ENCODE peak calls at places on chromosome 4, in six cellular contexts. K is endothelial cell of umbilical vein, W is K562, X is NB4, D is HepG2, T is GM12878. J is an unnamed sample.

GRCh38 chr4:162011039-162011438 is 152.8 kb downstream of the FSTL5 start:
- DNase-seq in K (no peak), X (no peak), D (no peak), W (no peak), T (no peak), J (no peak)

GRCh38 chr4:38855466-38855865 is 1.2 kb downstream of the TLR6 start:
- DNase-seq in T (no peak), D (no peak), W (no peak), X (peak), K (no peak), J (no peak)

GRCh38 chr4:76301068-76301774 is 5.3 kb upstream of the STBD1 start:
- DNase-seq in T (peak), W (peak), K (no peak), D (peak), X (peak), J (peak)

GRCh38 chr4:7394681-7395451 is 39.9 kb downstream of the PSAPL1 start:
- DNase-seq in D (no peak), W (no peak), X (no peak), T (no peak), K (no peak), J (no peak)

GRCh38 chr4:90951037-90951436 is 823.8 kb downstream of the CCSER1 start:
- DNase-seq in X (no peak), W (no peak), K (peak), T (no peak), D (peak), J (peak)

GRCh38 chr4:56226579-56226978 is 160.7 kb downstream of the AASDH start:
- DNase-seq in D (no peak), X (no peak), K (no peak), T (no peak), W (no peak), J (no peak)

GRCh38 chr4:38177035-38177791 is 217.0 kb downstream of the PTTG2 start:
- DNase-seq in X (peak), W (no peak), D (no peak), T (no peak), K (peak), J (no peak)

GRCh38 chr4:151862766-151863165 is 102.0 kb upstream of the GATB start:
- DNase-seq in W (no peak), X (no peak), K (no peak), T (no peak), D (no peak), J (no peak)

GRCh38 chr4:102326951-102327350 is 18.3 kb downstream of the SLC39A8 start:
- DNase-seq in W (no peak), T (no peak), X (no peak), K (no peak), D (no peak), J (no peak)

GRCh38 chr4:30717208-30718020 is 2.8 kb upstream of the PCDH7 start:
- DNase-seq in W (no peak), T (no peak), X (peak), D (no peak), K (peak), J (peak)

GRCh38 chr4:40202474-40202873 is 5.6 kb downstream of the RHOH start:
- DNase-seq in X (no peak), D (no peak), T (no peak), W (no peak), K (no peak), J (no peak)

GRCh38 chr4:6549445-6549844 is 25.5 kb upstream of the MAN2B2 start:
- DNase-seq in W (no peak), T (no peak), X (no peak), K (no peak), D (no peak), J (no peak)

GRCh38 chr4:15385928-15386327 is 41.9 kb upstream of the C1QTNF7 start:
- DNase-seq in K (no peak), W (no peak), X (no peak), D (no peak), T (no peak), J (no peak)

GRCh38 chr4:1795304-1796195 is 2.5 kb downstream of the FGFR3 start:
- DNase-seq in X (peak), T (no peak), D (peak), K (no peak), W (peak), J (no peak)

GRCh38 chr4:107896651-107897050 is 34.7 kb upstream of the CYP2U1 start:
- DNase-seq in T (no peak), W (no peak), K (no peak), X (no peak), D (no peak), J (no peak)

GRCh38 chr4:145840162-145840768 is 98.4 kb downstream of the ZNF827 start:
- DNase-seq in K (peak), D (peak), T (peak), W (peak), X (peak), J (peak)

GRCh38 chr4:6316461-6317003 is 46.9 kb downstream of the WFS1 start:
- DNase-seq in T (no peak), X (no peak), K (peak), W (no peak), D (no peak), J (no peak)

GRCh38 chr4:24843121-24843520 is 47.7 kb downstream of the SOD3 start:
- DNase-seq in W (no peak), X (no peak), K (peak), D (peak), T (no peak), J (no peak)

GRCh38 chr4:155659168-155659567 is 7.5 kb upstream of the GUCY1A1 start:
- DNase-seq in K (no peak), W (no peak), D (no peak), T (no peak), X (no peak), J (no peak)

GRCh38 chr4:156685308-156685707 is 286.3 kb downstream of the PDGFC start:
- DNase-seq in T (no peak), D (no peak), X (no peak), K (no peak), W (no peak), J (no peak)

GRCh38 chr4:10278071-10278470 is 161.5 kb upstream of the WDR1 start:
- DNase-seq in D (no peak), T (no peak), W (no peak), X (no peak), K (no peak), J (no peak)

GRCh38 chr4:174316546-174316945 is 32.8 kb downstream of the CEP44 start:
- DNase-seq in K (no peak), T (no peak), X (no peak), D (no peak), W (no peak), J (no peak)

GRCh38 chr4:124429746-124430250 is 282.7 kb downstream of the ANKRD50 start:
- DNase-seq in T (no peak), W (no peak), D (no peak), X (no peak), K (peak), J (no peak)

GRCh38 chr4:124433500-124433899 is 279.0 kb downstream of the ANKRD50 start:
- DNase-seq in T (no peak), W (no peak), K (peak), D (no peak), X (no peak), J (no peak)

GRCh38 chr4:124433044-124433443 is 279.5 kb downstream of the ANKRD50 start:
- DNase-seq in X (no peak), W (no peak), T (no peak), D (no peak), K (no peak), J (no peak)

GRCh38 chr4:124431663-124432192 is 280.8 kb downstream of the ANKRD50 start:
- DNase-seq in T (no peak), X (no peak), K (peak), D (no peak), W (no peak), J (no peak)

GRCh38 chr4:124432500-124432899 is 280.0 kb downstream of the ANKRD50 start:
- DNase-seq in X (no peak), T (no peak), K (peak), W (no peak), D (no peak), J (peak)
- TF ChIP-seq MAX in X (no peak), T (no peak), K (no peak), W (no peak), D (no peak), J (no peak)

DNA sequence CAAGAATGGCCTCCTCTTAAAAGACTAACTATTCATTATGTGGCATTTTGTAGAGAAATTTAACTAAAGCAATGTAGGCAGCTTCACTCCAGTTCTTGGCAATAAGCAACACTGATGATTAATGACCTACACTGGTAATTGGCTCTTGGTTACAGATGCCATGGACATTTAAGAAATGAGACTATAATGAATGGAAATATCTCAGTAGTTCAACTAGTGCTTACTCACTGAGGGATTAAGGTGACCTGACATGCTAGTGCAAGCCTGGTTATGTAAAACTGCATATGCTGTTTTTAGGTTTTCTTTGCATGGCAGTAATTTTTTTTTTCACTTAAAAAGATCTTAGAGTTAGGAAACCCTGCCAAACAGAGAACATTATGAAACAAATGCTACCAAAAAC is 152.7 kb upstream of the AADAT start:
- DNase-seq in D (no peak), K (no peak), W (no peak), X (no peak), T (no peak), J (no peak)
- TF ChIP-seq MYC in D (no peak), K (no peak), W (no peak), X (no peak), T (no peak), J (no peak)

GRCh38 chr4:185936650-185937376 is 124.8 kb upstream of the SORBS2 start:
- DNase-seq in K (no peak), T (no peak), X (no peak), D (no peak), W (no peak), J (no peak)

GRCh38 chr4:185945906-185946305 is 123.0 kb upstream of the TLR3 start:
- DNase-seq in D (no peak), T (no peak), W (no peak), K (no peak), X (no peak), J (no peak)

GRCh38 chr4:185945238-185945637 is 123.7 kb upstream of the TLR3 start:
- DNase-seq in X (no peak), D (no peak), K (no peak), T (no peak), W (no peak), J (no peak)

DNA sequence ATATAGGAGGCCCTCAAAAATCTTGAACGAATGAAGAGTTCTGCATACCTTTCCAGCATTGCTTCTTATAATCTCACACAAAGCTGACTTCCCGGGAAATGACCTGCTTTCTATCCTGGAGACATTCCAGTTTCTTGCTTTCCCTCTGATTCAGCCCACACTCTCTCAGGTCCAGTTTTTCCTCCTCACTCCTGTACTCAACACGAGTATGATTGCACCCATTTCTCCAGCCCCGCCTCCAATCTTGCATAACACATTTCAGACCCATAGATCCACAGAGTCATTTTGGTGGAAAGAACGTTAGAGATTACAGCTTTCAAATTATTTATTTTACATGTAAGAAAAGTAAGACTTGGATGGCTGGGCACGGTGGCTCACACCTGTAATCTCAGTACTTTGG is 127.5 kb upstream of the TLR3 start:
- DNase-seq in K (no peak), W (no peak), D (no peak), T (no peak), X (no peak), J (no peak)
- TF ChIP-seq MAX in K (no peak), W (no peak), D (no peak), T (no peak), X (no peak), J (no peak)

GRCh38 chr4:168101026-168101425 is 8.7 kb downstream of the ANXA10 start:
- DNase-seq in X (no peak), T (no peak), W (no peak), K (peak), D (no peak), J (no peak)

GRCh38 chr4:168095776-168096443 is 3.6 kb downstream of the ANXA10 start:
- DNase-seq in X (no peak), K (peak), W (no peak), D (no peak), T (no peak), J (no peak)

GRCh38 chr4:168097161-168097560 is 4.8 kb downstream of the ANXA10 start:
- DNase-seq in W (no peak), K (no peak), T (no peak), D (no peak), X (no peak), J (no peak)

GRCh38 chr4:168096444-168096784 is 4.1 kb downstream of the ANXA10 start:
- DNase-seq in T (no peak), X (no peak), W (no peak), K (no peak), D (no peak), J (no peak)

GRCh38 chr4:168098257-168098717 is 6.0 kb downstream of the ANXA10 start:
- DNase-seq in T (no peak), W (no peak), K (peak), X (no peak), D (no peak), J (no peak)
- TF ChIP-seq MYC in T (no peak), W (no peak), K (no peak), X (no peak), D (no peak), J (no peak)

GRCh38 chr4:142566780-142567179 is 279.3 kb downstream of the INPP4B start:
- DNase-seq in W (no peak), X (no peak), D (no peak), K (no peak), T (no peak), J (no peak)
- TF ChIP-seq MAX in W (no peak), X (no peak), D (no peak), K (no peak), T (no peak), J (no peak)

DNA sequence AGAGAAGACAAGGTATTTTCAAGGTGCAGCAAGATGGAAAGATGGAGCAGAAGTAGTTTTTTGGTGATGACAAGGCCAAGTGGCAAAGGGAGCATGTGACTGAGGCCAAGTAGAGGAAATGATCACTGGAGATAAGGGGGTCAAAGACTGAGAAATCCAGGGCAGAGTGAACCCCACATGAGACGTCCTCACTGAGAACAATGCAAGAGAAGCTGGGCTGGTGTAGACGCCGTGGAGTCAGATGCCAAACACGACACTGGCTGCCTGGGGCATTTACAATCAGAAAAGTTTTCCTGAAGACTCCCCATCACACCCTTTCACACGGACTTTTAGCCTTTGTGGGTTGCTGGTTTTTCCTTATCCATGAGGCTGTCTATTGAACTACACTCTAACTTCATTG is 69.3 kb downstream of the FAM184B start:
- DNase-seq in T (no peak), D (no peak), W (no peak), K (no peak), X (no peak), J (no peak)
- TF ChIP-seq MYC in T (no peak), D (no peak), W (no peak), K (no peak), X (no peak), J (no peak)